ENCODE peak calls at places on chromosomes 5 and 9, in six cellular contexts. E is GM12878, D is stomach, P is esophagus muscularis mucosa, U is transverse colon, R is H1. L is an unnamed sample.

GRCh38 chr5:167166696-167167095 is 1124.7 kb upstream of the WWC1 start:
- DNase-seq in E (no peak), D (no peak), P (no peak), U (no peak), R (no peak), L (no peak)

GRCh38 chr5:107615173-107615856 is 55.4 kb downstream of the EFNA5 start:
- DNase-seq in E (no peak), D (no peak), P (no peak), U (no peak), R (no peak), L (no peak)

GRCh38 chr5:111742595-111742994 is 14.4 kb downstream of the NREP start:
- DNase-seq in E (no peak), D (no peak), P (no peak), U (no peak), R (no peak), L (no peak)

GRCh38 chr5:113112435-113112834 is 135.8 kb downstream of the DCP2 start:
- DNase-seq in E (no peak), D (no peak), P (no peak), U (no peak), R (no peak), L (no peak)

GRCh38 chr5:180825768-180826525 is 23.3 kb upstream of the MGAT1 start:
- DNase-seq in E (no peak), D (peak), P (peak), U (peak), R (no peak), L (peak)

GRCh38 chr9:133581553-133582343 is 27.4 kb downstream of the FAM163B start:
- DNase-seq in E (no peak), D (no peak), P (no peak), U (no peak), R (no peak), L (no peak)

GRCh38 chr9:13377286-13377925 is 97.9 kb upstream of the MPDZ start:
- DNase-seq in E (no peak), D (no peak), P (no peak), U (no peak), R (no peak), L (no peak)

GRCh38 chr5:128965638-128966302 is 482 bp downstream of the SLC27A6 start:
- DNase-seq in E (no peak), D (no peak), P (no peak), U (no peak), R (no peak), L (no peak)

GRCh38 chr5:142364251-142365145 is 39.7 kb upstream of the SPRY4 start:
- DNase-seq in E (no peak), D (no peak), P (no peak), U (peak), R (no peak), L (peak)

GRCh38 chr9:93871286-93871685 is 83.9 kb downstream of the BARX1 start:
- DNase-seq in E (no peak), D (no peak), P (peak), U (no peak), R (no peak), L (no peak)

GRCh38 chr5:123037104-123037418 is 536 bp upstream of the PPIC start:
- DNase-seq in E (no peak), D (no peak), P (no peak), U (no peak), R (no peak), L (no peak)

GRCh38 chr5:140220698-140221064 is 45.7 kb downstream of the CYSTM1 start:
- DNase-seq in E (no peak), D (no peak), P (no peak), U (no peak), R (no peak), L (no peak)

GRCh38 chr5:45288746-45289145 is 407.4 kb downstream of the HCN1 start:
- DNase-seq in E (no peak), D (no peak), P (no peak), U (no peak), R (no peak), L (no peak)

GRCh38 chr5:43396762-43397304 is 15.4 kb downstream of the CCL28 start:
- DNase-seq in E (peak), D (peak), P (peak), U (peak), R (no peak), L (peak)

GRCh38 chr9:119289740-119290139 is 79.5 kb downstream of the BRINP1 start:
- DNase-seq in E (no peak), D (peak), P (no peak), U (peak), R (no peak), L (no peak)

GRCh38 chr5:139650689-139651501 is 2.7 kb downstream of the CXXC5 start:
- DNase-seq in E (no peak), D (peak), P (no peak), U (peak), R (no peak), L (peak)

GRCh38 chr5:111996574-111996973 is 239.6 kb upstream of the NREP start:
- DNase-seq in E (no peak), D (no peak), P (no peak), U (no peak), R (no peak), L (no peak)

GRCh38 chr5:56124885-56125250 is 108.3 kb downstream of the ANKRD55 start:
- DNase-seq in E (no peak), D (no peak), P (no peak), U (no peak), R (no peak), L (no peak)

GRCh38 chr9:34437006-34437925 is 21.1 kb downstream of the FAM219A start:
- DNase-seq in E (peak), D (peak), P (no peak), U (peak), R (peak), L (peak)

GRCh38 chr5:74875994-74876791 is 10.0 kb upstream of the FAM169A start:
- DNase-seq in E (no peak), D (no peak), P (no peak), U (no peak), R (no peak), L (no peak)

GRCh38 chr5:40627708-40628107 is 52.0 kb upstream of the PTGER4 start:
- DNase-seq in E (no peak), D (no peak), P (no peak), U (no peak), R (no peak), L (no peak)

GRCh38 chr5:170046221-170046620 is 59.5 kb upstream of the FOXI1 start:
- DNase-seq in E (no peak), D (no peak), P (no peak), U (no peak), R (no peak), L (no peak)

GRCh38 chr9:35027871-35028270 is 38.3 kb downstream of the DNAJB5 start:
- DNase-seq in E (no peak), D (no peak), P (no peak), U (no peak), R (no peak), L (no peak)

GRCh38 chr9:9792144-9792857 is 820.5 kb downstream of the PTPRD start:
- DNase-seq in E (no peak), D (no peak), P (no peak), U (no peak), R (no peak), L (no peak)

GRCh38 chr5:116446356-116447005 is 128.1 kb downstream of the SEMA6A start:
- DNase-seq in E (no peak), D (no peak), P (no peak), U (no peak), R (no peak), L (no peak)

GRCh38 chr9:6243746-6244145 is 28.1 kb downstream of the IL33 start:
- DNase-seq in E (peak), D (no peak), P (no peak), U (no peak), R (no peak), L (no peak)

GRCh38 chr5:54990751-54991349 is 5.5 kb upstream of the ESM1 start:
- DNase-seq in E (no peak), D (no peak), P (no peak), U (no peak), R (no peak), L (no peak)

GRCh38 chr5:141478321-141478945 is 2.7 kb downstream of the PCDHGC3 start:
- DNase-seq in E (no peak), D (peak), P (no peak), U (peak), R (peak), L (no peak)

GRCh38 chr5:155665371-155665770 is 651.8 kb downstream of the KIF4B start:
- DNase-seq in E (no peak), D (no peak), P (no peak), U (no peak), R (no peak), L (no peak)

GRCh38 chr9:127049044-127049443 is 73.4 kb downstream of the ANGPTL2 start:
- DNase-seq in E (peak), D (peak), P (no peak), U (peak), R (no peak), L (peak)

GRCh38 chr5:141343242-141343952 is at the start of gene PCDHGA3:
- DNase-seq in E (no peak), D (no peak), P (no peak), U (no peak), R (no peak), L (no peak)

GRCh38 chr9:9499546-9499945 is 1113.3 kb downstream of the PTPRD start:
- DNase-seq in E (no peak), D (no peak), P (no peak), U (no peak), R (no peak), L (no peak)

GRCh38 chr9:124267271-124267807 is 9.6 kb downstream of the NEK6 start:
- DNase-seq in E (no peak), D (peak), P (no peak), U (peak), R (no peak), L (no peak)

GRCh38 chr5:91703128-91703527 is 320.0 kb upstream of the ARRDC3 start:
- DNase-seq in E (no peak), D (no peak), P (no peak), U (no peak), R (no peak), L (no peak)
- TF ChIP-seq POLR2AphosphoS5 in E (no peak), D (no peak), P (no peak), U (no peak), R (no peak), L (no peak)

GRCh38 chr9:136100700-136101614 is 5.9 kb upstream of the NACC2 start:
- DNase-seq in E (no peak), D (no peak), P (no peak), U (no peak), R (no peak), L (no peak)
- TF ChIP-seq EP300 in E (no peak), D (no peak), P (no peak), U (no peak), R (no peak), L (no peak)

DNA sequence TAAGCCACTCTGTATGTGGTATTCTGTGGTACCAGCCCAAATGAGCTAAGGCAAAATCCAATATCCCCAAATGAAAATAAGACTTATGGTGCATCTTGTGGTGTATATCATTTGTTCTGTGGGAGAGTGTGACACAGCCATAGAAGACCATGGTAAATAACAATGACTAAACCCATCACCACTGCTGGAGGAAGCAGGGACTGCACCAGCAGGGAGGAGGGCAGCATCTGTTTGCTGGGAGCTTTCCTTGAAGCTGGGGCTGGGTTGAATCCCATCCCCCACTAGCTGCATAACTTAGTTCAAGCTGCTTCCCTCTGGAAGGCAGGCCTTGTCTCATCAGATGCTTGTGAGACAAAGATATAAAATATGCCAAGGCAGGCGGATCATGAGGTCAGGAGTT is 14.2 kb downstream of the GADD45G start:
- DNase-seq in E (no peak), D (no peak), P (no peak), U (no peak), R (no peak), L (no peak)
- TF ChIP-seq CTCF in E (no peak), D (no peak), P (no peak), U (no peak), R (no peak), L (no peak)

GRCh38 chr9:108070861-108071260 is 581.3 kb upstream of the KLF4 start:
- DNase-seq in E (no peak), D (no peak), P (no peak), U (no peak), R (no peak), L (no peak)
- TF ChIP-seq POLR2AphosphoS5 in E (no peak), D (no peak), P (no peak), U (no peak), R (no peak), L (no peak)

L was measured in sigmoid colon.